ENCODE peak calls at places on chromosomes 7 and 10, in seven cellular contexts. W, J, T, N, Q, R and Z are unnamed samples. For H3K4me1, the result is how much of the 10 kb centered on the place peaks cover.

GRCh38 chr7:77348371-77348813 is 67.8 kb downstream of the GSAP start:
- DNase-seq in W (no peak), J (peak), T (no peak), N (no peak), Q (no peak), R (no peak), Z (no peak)

GRCh38 chr10:107409517-107409916 is 245.0 kb upstream of the SORCS1 start:
- DNase-seq in W (no peak), J (no peak), T (no peak), N (no peak), Q (no peak), R (no peak), Z (peak)

GRCh38 chr10:65496541-65496940 is 1429.3 kb upstream of the LRRTM3 start:
- DNase-seq in W (no peak), J (no peak), T (no peak), N (no peak), Q (no peak), R (no peak), Z (no peak)

GRCh38 chr7:44096326-44096881 is 7.7 kb upstream of the AEBP1 start:
- DNase-seq in W (no peak), J (no peak), T (no peak), N (no peak), Q (no peak), R (peak), Z (no peak)

GRCh38 chr7:143322646-143323343 is 6.9 kb downstream of the CLCN1 start:
- DNase-seq in W (no peak), J (peak), T (no peak), N (no peak), Q (peak), R (no peak), Z (no peak)

GRCh38 chr7:104943502-104944343 is 70.3 kb upstream of the KMT2E start:
- DNase-seq in W (no peak), J (peak), T (peak), N (no peak), Q (peak), R (peak), Z (peak)

GRCh38 chr10:114315566-114316420 is 76.7 kb downstream of the VWA2 start:
- DNase-seq in W (no peak), J (no peak), T (no peak), N (no peak), Q (no peak), R (no peak), Z (no peak)

GRCh38 chr10:593901-594457 is 95.5 kb downstream of the DIP2C start:
- DNase-seq in W (no peak), J (peak), T (no peak), N (no peak), Q (no peak), R (no peak), Z (no peak)

GRCh38 chr10:117926491-117926890 is 120.2 kb downstream of the RAB11FIP2 start:
- DNase-seq in W (no peak), J (no peak), T (no peak), N (no peak), Q (no peak), R (no peak), Z (no peak)

GRCh38 chr10:22420787-22421517 is 75.7 kb downstream of the SPAG6 start:
- DNase-seq in W (no peak), J (no peak), T (no peak), N (no peak), Q (no peak), R (no peak), Z (no peak)

GRCh38 chr7:52540041-52540440 is 495.4 kb upstream of the POM121L12 start:
- DNase-seq in W (no peak), J (no peak), T (no peak), N (no peak), Q (no peak), R (no peak), Z (no peak)

GRCh38 chr7:118104812-118105441 is 79.0 kb upstream of the LSM8 start:
- DNase-seq in W (no peak), J (no peak), T (no peak), N (no peak), Q (no peak), R (no peak), Z (no peak)

GRCh38 chr10:3892440-3893101 is 107.6 kb upstream of the KLF6 start:
- DNase-seq in W (no peak), J (no peak), T (no peak), N (no peak), Q (no peak), R (no peak), Z (no peak)

GRCh38 chr10:3890602-3891352 is 105.8 kb upstream of the KLF6 start:
- DNase-seq in W (no peak), J (no peak), T (no peak), N (no peak), Q (no peak), R (no peak), Z (no peak)

GRCh38 chr10:3887885-3888476 is 103.0 kb upstream of the KLF6 start:
- DNase-seq in W (peak), J (no peak), T (no peak), N (no peak), Q (peak), R (no peak), Z (no peak)

GRCh38 chr10:3891396-3891795 is 106.4 kb upstream of the KLF6 start:
- DNase-seq in W (no peak), J (no peak), T (no peak), N (no peak), Q (no peak), R (no peak), Z (no peak)

DNA sequence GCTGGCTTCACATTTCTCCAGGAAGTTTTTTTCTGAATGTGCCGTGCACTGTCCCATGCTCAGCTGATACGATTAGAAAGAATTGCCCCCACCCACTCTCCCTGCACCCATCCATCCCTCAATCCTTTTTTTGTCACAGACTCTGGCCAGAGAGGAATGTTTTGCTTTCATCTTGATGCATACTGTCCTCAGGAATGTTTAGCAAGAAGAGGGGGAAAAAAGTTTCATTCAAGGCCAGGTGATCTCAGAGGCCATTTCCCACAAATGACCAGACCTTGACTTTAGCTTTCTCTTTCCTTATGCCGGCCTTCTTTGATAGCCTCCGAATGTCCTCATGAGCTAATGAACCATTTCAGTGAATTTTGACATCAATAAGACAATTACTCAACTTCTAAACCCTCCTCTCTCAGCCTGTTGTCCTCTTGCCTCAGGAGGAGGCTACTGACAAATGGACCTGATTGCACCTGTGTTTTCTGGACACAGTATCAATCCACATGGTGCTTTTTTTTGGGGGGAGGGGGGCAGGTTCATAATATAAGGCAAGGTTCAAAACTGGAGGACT is 105.0 kb upstream of the KLF6 start:
- DNase-seq in W (no peak), J (no peak), T (no peak), N (no peak), Q (no peak), R (no peak), Z (no peak)
- H3K4me1 ChIP-seq in W (under half), J (under half), T (under half), N (under half), Q (under half), R (under half), Z (under half)

GRCh38 chr7:122307228-122307619 is 2.7 kb upstream of the FEZF1 start:
- DNase-seq in W (no peak), J (no peak), T (no peak), N (no peak), Q (no peak), R (no peak), Z (peak)
- H3K4me3 ChIP-seq in W (no peak), J (no peak), T (no peak), N (no peak), Q (no peak), R (no peak), Z (no peak)

DNA sequence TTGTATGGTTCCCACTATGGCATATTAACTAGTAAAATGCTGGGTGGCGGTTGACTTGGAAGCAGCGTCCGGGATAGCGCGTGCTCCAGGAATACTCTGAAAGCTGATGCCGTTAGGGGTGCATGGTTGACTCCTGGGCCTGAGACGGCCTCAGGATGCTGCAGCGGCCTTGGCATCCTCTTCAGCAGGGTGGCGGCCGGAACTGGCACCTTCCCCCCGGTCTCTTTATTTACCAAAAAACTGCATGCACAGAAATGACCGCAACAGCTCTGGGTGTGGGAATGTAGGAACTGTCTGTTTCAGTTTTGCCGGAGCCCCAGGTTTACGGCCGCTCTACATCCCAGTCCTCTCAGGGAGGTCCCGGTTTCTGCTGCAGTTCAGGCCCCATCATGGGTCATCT is 28.8 kb downstream of the PFKP start:
- DNase-seq in W (no peak), J (no peak), T (no peak), N (no peak), Q (no peak), R (no peak), Z (no peak)
- H3K4me1 ChIP-seq in W (half or more), J (under half), T (under half), N (under half), Q (half or more), R (under half), Z (under half)

GRCh38 chr10:1737222-1738061 is at the start of gene ADARB2:
- DNase-seq in W (no peak), J (peak), T (no peak), N (no peak), Q (no peak), R (peak), Z (no peak)
- H3K4me3 ChIP-seq in W (peak), J (peak), T (no peak), N (peak), Q (peak), R (no peak), Z (no peak)

GRCh38 chr10:62112963-62113362 is 155.7 kb downstream of the RTKN2 start:
- DNase-seq in W (no peak), J (no peak), T (no peak), N (no peak), Q (no peak), R (no peak), Z (no peak)
- H3K4me1 ChIP-seq in W (under half), J (under half), T (under half), N (under half), Q (under half), R (under half), Z (under half)

GRCh38 chr7:84190016-84190705 is 4.4 kb downstream of the SEMA3A start:
- DNase-seq in W (no peak), J (no peak), T (no peak), N (no peak), Q (no peak), R (no peak), Z (no peak)
- H3K4me3 ChIP-seq in W (no peak), J (no peak), T (no peak), N (no peak), Q (no peak), R (no peak), Z (no peak)